ENCODE peak calls at places on chromosomes 2 and 18, in nine cellular contexts. Q is lower lobe of right lung, F is fibroblast of lung, N is IMR-90, E is WERI-Rb-1, L is cardiac muscle cell, W is aorta, K is psoas muscle, U is left lung. S is an unnamed sample. For H3K36me3, the result is how much of the 10 kb centered on the place peaks cover.

GRCh38 chr2:208228481-208228880 is 26.4 kb downstream of the IDH1 start:
- DNase-seq in U (no peak), N (no peak), Q (no peak), F (no peak), K (no peak), W (no peak), L (no peak), E (no peak), S (no peak)

GRCh38 chr18:331231-331771 is 63.5 kb upstream of the THOC1 start:
- DNase-seq in Q (no peak), U (peak), N (no peak), L (peak), K (no peak), E (no peak), W (no peak), F (no peak), S (peak)

GRCh38 chr2:74639550-74639949 is 8.6 kb downstream of the M1AP start:
- DNase-seq in F (no peak), Q (no peak), E (no peak), L (no peak), K (no peak), W (no peak), U (no peak), N (no peak), S (no peak)

GRCh38 chr2:118098307-118098706 is 10.0 kb downstream of the INSIG2 start:
- DNase-seq in N (no peak), Q (no peak), F (no peak), U (no peak), K (no peak), E (no peak), L (no peak), W (no peak), S (no peak)

GRCh38 chr18:24234850-24235418 is 96.1 kb downstream of the CABYR start:
- DNase-seq in W (no peak), L (peak), U (no peak), Q (no peak), E (no peak), K (no peak), N (no peak), F (no peak), S (no peak)

GRCh38 chr2:150127271-150127990 is 360.0 kb downstream of the RND3 start:
- DNase-seq in N (no peak), E (no peak), F (no peak), W (no peak), K (no peak), Q (no peak), U (no peak), L (no peak), S (no peak)

GRCh38 chr2:95052301-95052700 is 26.8 kb downstream of the MAL start:
- DNase-seq in L (no peak), W (peak), Q (no peak), E (no peak), N (no peak), K (peak), F (no peak), U (no peak), S (no peak)

GRCh38 chr2:147171961-147172360 is 672.9 kb upstream of the ACVR2A start:
- DNase-seq in F (peak), N (no peak), L (peak), E (no peak), U (no peak), Q (no peak), W (no peak), K (no peak), S (no peak)

GRCh38 chr2:118128826-118129225 is 40.6 kb downstream of the INSIG2 start:
- DNase-seq in Q (no peak), K (no peak), E (no peak), F (no peak), N (no peak), U (no peak), W (no peak), L (no peak), S (no peak)

GRCh38 chr2:72113847-72114692 is 33.6 kb downstream of the CYP26B1 start:
- DNase-seq in L (no peak), U (no peak), F (no peak), Q (no peak), K (no peak), W (no peak), E (no peak), N (no peak), S (no peak)

GRCh38 chr2:85861180-85861579 is 27.6 kb downstream of the ST3GAL5 start:
- DNase-seq in F (peak), W (no peak), L (no peak), K (no peak), U (no peak), E (no peak), N (no peak), Q (no peak), S (no peak)

GRCh38 chr2:25912851-25913695 is 34.8 kb upstream of the ASXL2 start:
- DNase-seq in W (no peak), F (peak), E (no peak), K (no peak), Q (no peak), L (peak), U (no peak), N (peak), S (no peak)

GRCh38 chr2:150027164-150027563 is 439.6 kb upstream of the MMADHC start:
- DNase-seq in Q (no peak), W (no peak), U (no peak), N (no peak), F (no peak), L (no peak), E (no peak), K (no peak), S (no peak)

GRCh38 chr18:23460285-23461273 is 7.5 kb downstream of the RIOK3 start:
- DNase-seq in Q (no peak), W (no peak), L (no peak), F (no peak), E (no peak), K (no peak), U (no peak), N (no peak), S (no peak)

GRCh38 chr2:10524841-10525572 is 76.9 kb upstream of the ODC1 start:
- DNase-seq in K (no peak), Q (no peak), N (no peak), F (no peak), L (no peak), E (peak), W (no peak), U (no peak), S (no peak)

GRCh38 chr18:35283923-35284794 is 5.9 kb downstream of the ZSCAN30 start:
- DNase-seq in E (no peak), K (no peak), W (no peak), Q (no peak), U (no peak), F (no peak), L (no peak), N (no peak), S (no peak)

GRCh38 chr2:196160101-196160500 is 11.3 kb downstream of the STK17B start:
- DNase-seq in Q (no peak), W (no peak), K (no peak), L (peak), F (peak), E (no peak), N (peak), U (peak), S (peak)
- H3K36me3 ChIP-seq in Q (under half), W (under half), K (under half), L (under half), F (under half), E (under half), N (under half), U (under half), S (half or more)

GRCh38 chr18:77110936-77111335 is 21.6 kb downstream of the MBP start:
- DNase-seq in K (peak), W (no peak), N (no peak), L (no peak), U (no peak), Q (no peak), E (no peak), F (no peak), S (no peak)

GRCh38 chr18:77108001-77108692 is 24.4 kb downstream of the MBP start:
- DNase-seq in E (peak), W (no peak), U (peak), K (peak), N (peak), Q (no peak), F (peak), L (peak), S (no peak)

GRCh38 chr18:77110400-77110799 is 22.2 kb downstream of the MBP start:
- DNase-seq in U (peak), Q (no peak), E (no peak), W (no peak), L (no peak), F (no peak), K (peak), N (no peak), S (no peak)

GRCh38 chr18:77107218-77107815 is 25.3 kb downstream of the MBP start:
- DNase-seq in Q (no peak), K (peak), L (peak), F (peak), N (no peak), U (peak), E (no peak), W (no peak), S (no peak)

DNA sequence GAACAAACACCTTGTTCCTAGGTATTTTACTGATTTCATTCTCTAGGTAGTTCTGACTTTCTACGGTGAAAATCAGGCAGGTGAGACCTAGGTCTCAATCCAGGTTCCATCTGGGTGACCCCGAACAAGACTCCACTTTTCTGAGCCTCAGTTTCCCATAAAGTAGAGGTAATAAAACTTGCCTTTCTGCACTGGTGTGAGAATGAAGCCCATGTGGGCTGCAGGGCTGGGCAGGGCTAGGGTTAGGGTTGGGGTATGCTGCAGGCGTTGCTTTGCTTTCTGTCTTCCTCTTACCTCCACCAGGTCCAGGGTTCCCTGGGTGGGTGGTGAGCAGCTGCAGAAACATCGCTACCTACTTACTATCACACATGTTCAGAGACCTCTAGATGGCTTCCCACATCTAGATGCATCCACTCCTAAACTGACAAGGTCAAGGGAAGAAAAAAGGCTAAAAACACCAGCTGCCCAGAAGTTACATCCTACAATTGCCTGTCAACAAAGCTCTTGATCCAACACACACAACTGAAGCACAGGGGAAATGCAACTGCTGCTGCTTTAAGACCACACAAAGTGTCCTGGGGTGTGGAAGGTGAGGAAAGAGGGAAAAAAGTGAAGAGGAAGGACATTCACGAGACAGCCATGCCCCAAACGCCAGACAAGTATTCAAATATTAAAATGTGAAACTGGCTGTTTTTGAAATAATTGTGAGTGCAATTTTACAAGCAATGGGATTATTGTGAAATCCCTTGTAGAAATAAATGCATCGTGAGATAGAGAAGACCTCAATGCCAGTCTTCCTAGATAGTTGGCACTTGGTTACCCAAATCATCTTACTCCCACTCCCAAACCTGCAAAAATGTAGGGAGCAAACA is 23.5 kb downstream of the MBP start:
- DNase-seq in L (no peak), Q (no peak), U (peak), E (no peak), N (no peak), F (no peak), W (no peak), K (peak), S (no peak)
- H3K36me3 ChIP-seq in L (under half), Q (under half), U (under half), E (under half), N (under half), F (under half), W (under half), K (under half), S (under half)

DNA sequence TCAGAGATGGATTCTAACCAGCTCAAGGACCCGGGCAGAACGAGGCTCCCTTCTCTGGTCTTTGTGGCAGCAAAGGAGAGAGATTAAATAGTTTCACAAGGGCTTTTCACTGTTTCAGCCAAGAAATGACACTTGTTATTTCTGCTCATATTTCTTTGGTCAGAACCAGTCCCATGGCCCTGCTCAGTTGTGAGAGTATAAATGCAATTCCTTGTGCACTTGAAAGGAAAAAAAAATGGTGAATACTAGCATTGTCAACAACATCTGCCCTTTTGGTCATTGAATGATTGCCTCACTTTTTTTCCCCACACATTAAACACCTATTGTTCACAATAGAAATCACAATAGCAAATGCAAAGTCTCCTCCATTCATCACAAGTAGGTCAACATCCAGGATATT is 104.4 kb downstream of the RDH14 start:
- DNase-seq in W (no peak), K (no peak), N (no peak), L (no peak), U (no peak), E (no peak), F (peak), Q (no peak), S (no peak)
- H3K36me3 ChIP-seq in W (under half), K (under half), N (under half), L (under half), U (under half), E (under half), F (under half), Q (under half), S (under half)

DNA sequence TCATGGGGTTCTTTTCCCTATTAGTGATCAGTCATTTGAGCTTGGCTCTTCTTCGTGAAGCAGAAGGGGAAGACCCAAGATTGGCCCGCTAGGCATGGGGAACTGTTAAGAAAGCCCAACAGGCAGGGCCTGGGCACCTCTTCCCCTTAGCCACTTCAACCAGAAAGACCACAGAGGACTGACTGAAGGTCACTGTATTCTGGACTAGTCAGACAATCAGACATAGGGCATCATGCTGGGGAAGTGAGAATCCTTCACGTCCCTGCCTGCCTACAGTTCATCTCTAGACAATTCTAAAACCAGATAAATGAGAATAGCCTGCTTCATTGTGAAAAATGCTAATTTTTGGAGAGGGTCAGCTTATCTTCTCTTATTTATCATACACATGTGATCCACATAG is 28.1 kb downstream of the FAP start:
- DNase-seq in K (no peak), U (no peak), F (no peak), L (no peak), W (no peak), E (no peak), N (no peak), Q (no peak), S (no peak)
- H3K36me3 ChIP-seq in K (under half), U (under half), F (under half), L (under half), W (under half), E (under half), N (under half), Q (under half), S (under half)

DNA sequence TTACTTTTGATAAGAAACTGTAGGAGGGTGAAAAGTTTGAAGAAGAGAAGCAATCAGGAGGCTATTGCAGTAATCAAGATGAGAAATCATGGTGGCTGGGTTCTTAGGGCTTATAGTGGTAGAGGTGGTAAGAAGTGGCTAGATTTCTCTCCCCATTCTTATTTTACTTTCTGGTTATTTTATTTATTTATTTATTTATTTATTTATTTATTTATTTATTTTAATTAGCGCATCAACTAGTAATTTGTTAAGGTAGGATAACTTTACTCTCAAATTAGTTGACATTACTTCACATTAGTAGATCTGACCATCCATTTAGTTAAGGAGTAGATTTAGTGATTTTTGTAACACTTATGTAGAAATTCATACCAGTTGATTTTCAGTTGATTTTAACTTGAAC is 77.4 kb downstream of the PIK3C3 start:
- DNase-seq in W (no peak), K (no peak), L (no peak), F (no peak), U (no peak), E (no peak), Q (no peak), N (no peak), S (no peak)
- H3K36me3 ChIP-seq in W (under half), K (half or more), L (under half), F (under half), U (half or more), E (under half), Q (half or more), N (under half), S (under half)

DNA sequence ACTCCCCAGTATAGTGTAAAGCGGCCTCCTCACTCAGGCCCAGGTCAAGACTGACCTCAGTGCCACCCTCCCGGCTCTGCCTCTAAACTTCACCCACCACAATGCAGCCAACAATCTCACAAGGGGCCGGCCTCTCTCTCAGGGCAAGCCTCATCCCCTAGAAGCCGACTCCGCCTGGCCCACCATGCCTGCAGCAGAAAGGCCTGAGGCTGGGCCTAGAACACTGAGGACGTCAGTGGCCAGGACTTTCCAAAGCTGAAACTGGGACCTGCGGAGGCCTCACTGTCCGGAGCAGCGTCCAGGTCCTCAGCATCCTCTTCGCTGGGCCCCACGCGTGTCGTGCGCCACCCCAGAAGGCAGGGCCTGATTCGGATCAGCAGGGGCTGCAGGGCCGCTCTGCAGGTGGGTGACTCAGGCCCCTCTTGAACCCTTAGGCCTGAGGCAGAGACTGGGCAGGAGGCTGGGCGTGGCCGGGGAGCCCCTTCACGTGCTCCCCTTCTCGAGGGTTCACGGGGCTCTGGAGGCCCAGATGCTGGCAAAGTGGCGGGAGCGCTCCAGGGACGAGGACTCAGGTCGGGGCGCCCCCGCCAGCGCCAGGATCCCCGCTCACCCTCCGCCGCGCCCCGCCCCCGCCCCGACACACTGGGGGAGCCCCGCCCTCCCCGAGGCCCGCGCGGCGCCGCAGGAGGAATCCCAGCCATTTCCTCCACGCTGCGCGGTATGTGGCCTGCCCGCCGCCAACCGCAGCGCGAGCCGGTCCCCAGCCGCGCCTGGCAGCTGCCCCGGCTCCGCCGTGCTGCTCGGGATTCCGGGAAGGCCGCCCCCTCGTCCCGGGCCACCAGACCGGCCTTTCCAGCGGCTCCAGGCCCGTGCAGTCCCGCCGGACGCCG is 53.1 kb downstream of the PKDCC start:
- DNase-seq in W (peak), Q (peak), L (peak), F (peak), U (peak), E (no peak), K (peak), N (peak), S (no peak)
- H3K36me3 ChIP-seq in W (under half), Q (under half), L (under half), F (under half), U (under half), E (under half), K (under half), N (under half), S (under half)

GRCh38 chr2:230205721-230206120 is 14.1 kb downstream of the SP110 start:
- DNase-seq in N (no peak), Q (no peak), W (no peak), U (no peak), L (no peak), K (no peak), F (no peak), E (no peak), S (no peak)

GRCh38 chr2:230205034-230205433 is 14.8 kb downstream of the SP110 start:
- DNase-seq in E (no peak), L (no peak), U (no peak), W (no peak), K (no peak), N (no peak), F (no peak), Q (no peak), S (no peak)

GRCh38 chr2:230203110-230203676 is 16.6 kb downstream of the SP110 start:
- DNase-seq in L (no peak), F (no peak), N (no peak), U (no peak), W (no peak), Q (no peak), K (no peak), E (no peak), S (no peak)

GRCh38 chr2:230202430-230203109 is 17.2 kb downstream of the SP110 start:
- DNase-seq in U (no peak), F (no peak), E (no peak), N (no peak), Q (no peak), L (no peak), W (no peak), K (no peak), S (no peak)
- H3K36me3 ChIP-seq in U (half or more), F (under half), E (under half), N (under half), Q (half or more), L (under half), W (under half), K (half or more), S (under half)

GRCh38 chr18:9232977-9233376 is 96.4 kb downstream of the ANKRD12 start:
- DNase-seq in N (no peak), W (no peak), F (no peak), Q (no peak), U (no peak), K (no peak), L (no peak), E (no peak), S (no peak)

GRCh38 chr18:9231852-9232476 is 95.4 kb downstream of the ANKRD12 start:
- DNase-seq in Q (no peak), L (no peak), W (no peak), N (no peak), U (no peak), E (no peak), K (no peak), F (no peak), S (no peak)

GRCh38 chr18:9234528-9234927 is 97.9 kb downstream of the ANKRD12 start:
- DNase-seq in E (no peak), W (no peak), F (no peak), U (no peak), Q (no peak), L (no peak), K (no peak), N (no peak), S (no peak)

GRCh38 chr18:9237982-9238381 is 96.6 kb upstream of the TWSG1 start:
- DNase-seq in Q (no peak), L (no peak), E (no peak), N (no peak), F (no peak), K (no peak), U (no peak), W (no peak), S (no peak)

GRCh38 chr18:9233771-9234440 is 97.3 kb downstream of the ANKRD12 start:
- DNase-seq in U (no peak), K (no peak), N (no peak), L (no peak), W (peak), Q (no peak), F (no peak), E (no peak), S (no peak)
- H3K36me3 ChIP-seq in U (half or more), K (under half), N (under half), L (under half), W (under half), Q (under half), F (under half), E (under half), S (under half)

S was measured in SJCRH30.